ENCODE peak calls at places on chromosomes 13 and 19, in nine cellular contexts. One of them, this sample, is unnamed.

GRCh38 chr13:59664586-59664985 is 499.1 kb downstream of the DIAPH3 start:
- DNase-seq in H1: no peak
- DNase-seq in vagina: no peak
- DNase-seq in lower leg skin: no peak
- DNase-seq in IMR-90: no peak
- DNase-seq in transverse colon: no peak
- DNase-seq in GM12891: no peak
- DNase-seq in GM12892: no peak
- DNase-seq in suprapubic skin: no peak
- DNase-seq in this sample: no peak

GRCh38 chr13:54536112-54536511 is 1507.5 kb downstream of the OLFM4 start:
- DNase-seq in IMR-90: no peak
- DNase-seq in H1: no peak
- DNase-seq in vagina: no peak
- DNase-seq in GM12891: no peak
- DNase-seq in lower leg skin: no peak
- DNase-seq in GM12892: no peak
- DNase-seq in transverse colon: no peak
- DNase-seq in suprapubic skin: no peak
- DNase-seq in this sample: no peak

GRCh38 chr13:20405691-20406090 is 120.0 kb downstream of the CRYL1 start:
- DNase-seq in vagina: peak
- DNase-seq in H1: no peak
- DNase-seq in suprapubic skin: no peak
- DNase-seq in transverse colon: no peak
- DNase-seq in GM12891: no peak
- DNase-seq in IMR-90: no peak
- DNase-seq in GM12892: no peak
- DNase-seq in lower leg skin: no peak
- DNase-seq in this sample: no peak

GRCh38 chr13:97211986-97212385 is 10.1 kb upstream of the MBNL2 start:
- DNase-seq in lower leg skin: no peak
- DNase-seq in suprapubic skin: no peak
- DNase-seq in H1: no peak
- DNase-seq in IMR-90: no peak
- DNase-seq in vagina: no peak
- DNase-seq in GM12892: no peak
- DNase-seq in GM12891: no peak
- DNase-seq in transverse colon: no peak
- DNase-seq in this sample: no peak

GRCh38 chr19:31418692-31419430 is 69.6 kb upstream of the TSHZ3 start:
- DNase-seq in IMR-90: no peak
- DNase-seq in transverse colon: no peak
- DNase-seq in suprapubic skin: no peak
- DNase-seq in GM12891: no peak
- DNase-seq in H1: peak
- DNase-seq in vagina: no peak
- DNase-seq in GM12892: no peak
- DNase-seq in lower leg skin: no peak
- DNase-seq in this sample: no peak

GRCh38 chr19:41869374-41869955 is 7.6 kb upstream of the CD79A start:
- DNase-seq in suprapubic skin: no peak
- DNase-seq in lower leg skin: no peak
- DNase-seq in H1: no peak
- DNase-seq in vagina: no peak
- DNase-seq in GM12891: no peak
- DNase-seq in GM12892: no peak
- DNase-seq in IMR-90: no peak
- DNase-seq in transverse colon: no peak
- DNase-seq in this sample: no peak

GRCh38 chr13:46295531-46296464 is 84.1 kb downstream of the LRRC63 start:
- DNase-seq in vagina: no peak
- DNase-seq in lower leg skin: peak
- DNase-seq in transverse colon: peak
- DNase-seq in IMR-90: peak
- DNase-seq in suprapubic skin: peak
- DNase-seq in GM12891: no peak
- DNase-seq in H1: no peak
- DNase-seq in GM12892: no peak
- DNase-seq in this sample: no peak

GRCh38 chr19:19443283-19443682 is 37.8 kb downstream of the GATAD2A start:
- DNase-seq in suprapubic skin: no peak
- DNase-seq in transverse colon: no peak
- DNase-seq in IMR-90: no peak
- DNase-seq in GM12891: no peak
- DNase-seq in GM12892: no peak
- DNase-seq in vagina: no peak
- DNase-seq in lower leg skin: no peak
- DNase-seq in H1: no peak
- DNase-seq in this sample: no peak

GRCh38 chr13:102648046-102648445 is 46.8 kb downstream of the METTL21C start:
- DNase-seq in suprapubic skin: no peak
- DNase-seq in IMR-90: no peak
- DNase-seq in vagina: no peak
- DNase-seq in H1: no peak
- DNase-seq in GM12891: no peak
- DNase-seq in lower leg skin: no peak
- DNase-seq in GM12892: no peak
- DNase-seq in transverse colon: no peak
- DNase-seq in this sample: no peak

GRCh38 chr13:113851480-113851803 is 12.4 kb downstream of the GAS6 start:
- DNase-seq in GM12892: no peak
- DNase-seq in IMR-90: no peak
- DNase-seq in transverse colon: no peak
- DNase-seq in H1: no peak
- DNase-seq in GM12891: no peak
- DNase-seq in suprapubic skin: no peak
- DNase-seq in lower leg skin: no peak
- DNase-seq in vagina: no peak
- DNase-seq in this sample: no peak

GRCh38 chr13:49112782-49113525 is 107.2 kb upstream of the MLNR start:
- DNase-seq in transverse colon: no peak
- DNase-seq in GM12892: no peak
- DNase-seq in IMR-90: peak
- DNase-seq in lower leg skin: no peak
- DNase-seq in vagina: no peak
- DNase-seq in H1: peak
- DNase-seq in suprapubic skin: no peak
- DNase-seq in GM12891: no peak
- DNase-seq in this sample: no peak

GRCh38 chr13:91684746-91685145 is 286.3 kb downstream of the GPC5 start:
- DNase-seq in suprapubic skin: no peak
- DNase-seq in IMR-90: no peak
- DNase-seq in GM12892: no peak
- DNase-seq in lower leg skin: no peak
- DNase-seq in H1: no peak
- DNase-seq in vagina: no peak
- DNase-seq in GM12891: no peak
- DNase-seq in transverse colon: no peak
- DNase-seq in this sample: no peak

GRCh38 chr19:42436006-42436405 is 6.7 kb downstream of the CXCL17 start:
- DNase-seq in suprapubic skin: no peak
- DNase-seq in vagina: no peak
- DNase-seq in GM12891: no peak
- DNase-seq in IMR-90: no peak
- DNase-seq in transverse colon: no peak
- DNase-seq in lower leg skin: no peak
- DNase-seq in H1: no peak
- DNase-seq in GM12892: no peak
- DNase-seq in this sample: no peak

DNA sequence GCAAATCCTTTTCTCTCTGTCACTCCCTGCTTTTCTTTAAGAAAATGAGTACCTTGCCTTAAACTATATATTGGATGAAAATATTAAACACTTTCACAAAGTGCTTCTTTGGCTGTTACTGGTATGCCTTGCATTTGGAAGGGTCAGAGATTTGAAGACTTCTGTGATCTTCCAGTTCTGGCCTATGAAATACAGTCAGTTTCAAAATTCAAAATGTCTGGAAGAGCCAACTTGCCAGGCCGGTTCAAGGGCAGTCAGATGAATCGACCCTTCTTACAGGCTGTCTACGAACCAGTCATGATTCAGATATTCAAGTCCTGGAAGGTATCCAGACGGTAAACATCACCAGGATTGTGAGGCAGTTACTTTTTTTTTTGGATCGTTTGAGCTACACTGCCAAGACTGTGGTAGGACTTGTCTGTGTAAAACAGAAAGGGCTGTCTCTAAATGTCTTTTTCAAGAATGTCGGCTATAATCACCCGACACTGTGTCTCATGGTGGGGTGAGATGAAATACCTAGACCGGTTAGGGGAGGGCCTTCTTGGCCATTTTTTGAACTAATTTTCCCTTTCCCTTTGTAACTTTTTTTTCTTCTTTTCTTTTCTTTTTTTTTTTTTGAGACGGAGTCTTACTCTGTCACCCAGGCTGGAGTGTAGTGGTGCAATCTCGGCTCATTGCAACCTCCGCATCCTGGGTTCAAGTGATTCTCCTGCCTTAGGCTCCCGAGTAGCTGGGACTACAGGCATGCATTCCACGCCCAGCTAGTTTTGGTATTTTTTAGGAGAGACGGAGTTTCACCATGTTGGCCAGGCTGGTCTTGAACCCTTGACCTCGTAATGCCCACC is 11.2 kb downstream of the ACTN4 start:
- DNase-seq in lower leg skin: peak
- DNase-seq in H1: no peak
- DNase-seq in transverse colon: peak
- DNase-seq in GM12892: no peak
- DNase-seq in GM12891: no peak
- DNase-seq in vagina: no peak
- DNase-seq in IMR-90: peak
- DNase-seq in suprapubic skin: no peak
- DNase-seq in this sample: no peak
- TF ChIP-seq POLR2A in lower leg skin: no peak
- TF ChIP-seq POLR2A in H1: peak
- TF ChIP-seq POLR2A in transverse colon: peak
- TF ChIP-seq POLR2A in GM12892: no peak
- TF ChIP-seq POLR2A in GM12891: no peak
- TF ChIP-seq POLR2A in vagina: no peak
- TF ChIP-seq POLR2A in IMR-90: peak
- TF ChIP-seq POLR2A in suprapubic skin: no peak
- TF ChIP-seq POLR2A in this sample: no peak

DNA sequence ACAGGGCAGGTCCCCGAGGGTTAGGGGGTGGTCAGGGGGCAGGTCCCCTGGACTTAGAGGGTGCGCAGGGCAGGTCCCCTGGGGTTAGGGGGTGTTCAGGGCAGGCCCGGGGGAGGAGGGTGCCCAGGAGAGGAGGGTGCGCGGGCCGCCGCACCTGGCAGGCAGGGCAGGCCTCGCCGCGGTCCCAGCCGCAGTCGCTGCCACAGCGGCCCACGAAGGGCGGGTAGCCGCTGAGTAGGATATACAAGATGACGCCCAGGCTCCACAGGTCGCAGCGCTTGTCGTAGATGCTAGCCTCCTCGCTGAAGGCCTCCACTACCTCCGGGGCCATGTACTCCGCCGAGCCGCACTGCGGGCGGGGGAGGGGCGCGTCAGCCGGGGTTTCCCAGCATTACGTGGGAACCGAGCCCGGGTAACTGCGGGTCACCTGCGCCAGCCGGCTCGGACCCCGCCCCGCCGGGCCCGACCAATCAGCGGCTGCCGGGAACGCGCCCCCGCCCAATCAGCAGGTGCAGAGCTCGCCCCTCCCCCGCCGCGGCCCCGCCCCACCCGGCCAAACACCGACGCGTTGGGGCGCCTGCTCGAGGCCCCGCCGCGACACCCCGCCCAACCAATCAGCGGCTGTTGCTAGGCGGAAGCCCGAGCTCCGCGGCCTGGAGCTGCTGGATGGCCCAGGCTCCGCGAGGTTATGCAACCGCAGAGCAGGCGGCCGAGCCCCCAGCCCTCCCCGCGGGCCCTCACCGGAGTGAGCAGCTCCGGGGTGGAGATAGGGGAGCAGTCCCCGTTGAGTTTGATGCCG is 9.2 kb downstream of the MKNK2 start:
- DNase-seq in H1: peak
- DNase-seq in vagina: peak
- DNase-seq in suprapubic skin: peak
- DNase-seq in GM12892: peak
- DNase-seq in lower leg skin: peak
- DNase-seq in GM12891: peak
- DNase-seq in transverse colon: peak
- DNase-seq in IMR-90: peak
- DNase-seq in this sample: no peak
- TF ChIP-seq POLR2A in H1: peak
- TF ChIP-seq POLR2A in vagina: no peak
- TF ChIP-seq POLR2A in suprapubic skin: no peak
- TF ChIP-seq POLR2A in GM12892: peak
- TF ChIP-seq POLR2A in lower leg skin: no peak
- TF ChIP-seq POLR2A in GM12891: peak
- TF ChIP-seq POLR2A in transverse colon: peak
- TF ChIP-seq POLR2A in IMR-90: no peak
- TF ChIP-seq POLR2A in this sample: no peak

GRCh38 chr13:94987081-94987480 is 274.7 kb upstream of the SOX21 start:
- DNase-seq in transverse colon: no peak
- DNase-seq in GM12892: no peak
- DNase-seq in vagina: no peak
- DNase-seq in lower leg skin: no peak
- DNase-seq in suprapubic skin: no peak
- DNase-seq in H1: no peak
- DNase-seq in IMR-90: no peak
- DNase-seq in GM12891: no peak
- DNase-seq in this sample: no peak

GRCh38 chr13:94992277-94992989 is 280.1 kb upstream of the SOX21 start:
- DNase-seq in suprapubic skin: no peak
- DNase-seq in GM12891: no peak
- DNase-seq in GM12892: no peak
- DNase-seq in vagina: no peak
- DNase-seq in lower leg skin: no peak
- DNase-seq in H1: no peak
- DNase-seq in IMR-90: no peak
- DNase-seq in transverse colon: no peak
- DNase-seq in this sample: no peak

GRCh38 chr13:94984974-94985373 is 272.6 kb upstream of the SOX21 start:
- DNase-seq in transverse colon: no peak
- DNase-seq in IMR-90: no peak
- DNase-seq in H1: no peak
- DNase-seq in vagina: no peak
- DNase-seq in lower leg skin: no peak
- DNase-seq in GM12892: no peak
- DNase-seq in suprapubic skin: no peak
- DNase-seq in GM12891: no peak
- DNase-seq in this sample: no peak

GRCh38 chr13:94988654-94989053 is 276.3 kb upstream of the SOX21 start:
- DNase-seq in H1: no peak
- DNase-seq in vagina: no peak
- DNase-seq in GM12892: no peak
- DNase-seq in transverse colon: no peak
- DNase-seq in suprapubic skin: no peak
- DNase-seq in GM12891: no peak
- DNase-seq in lower leg skin: no peak
- DNase-seq in IMR-90: no peak
- DNase-seq in this sample: no peak

GRCh38 chr13:94987869-94988268 is 275.5 kb upstream of the SOX21 start:
- DNase-seq in H1: no peak
- DNase-seq in IMR-90: no peak
- DNase-seq in lower leg skin: no peak
- DNase-seq in suprapubic skin: no peak
- DNase-seq in transverse colon: no peak
- DNase-seq in GM12891: no peak
- DNase-seq in vagina: no peak
- DNase-seq in GM12892: no peak
- DNase-seq in this sample: no peak
- TF ChIP-seq POLR2A in H1: no peak
- TF ChIP-seq POLR2A in IMR-90: no peak
- TF ChIP-seq POLR2A in lower leg skin: no peak
- TF ChIP-seq POLR2A in suprapubic skin: no peak
- TF ChIP-seq POLR2A in transverse colon: no peak
- TF ChIP-seq POLR2A in GM12891: no peak
- TF ChIP-seq POLR2A in vagina: no peak
- TF ChIP-seq POLR2A in GM12892: no peak
- TF ChIP-seq POLR2A in this sample: no peak

GRCh38 chr19:58400916-58401824 is 5.7 kb downstream of the RNF225 start:
- DNase-seq in H1: peak
- DNase-seq in suprapubic skin: peak
- DNase-seq in IMR-90: peak
- DNase-seq in GM12892: peak
- DNase-seq in vagina: peak
- DNase-seq in transverse colon: peak
- DNase-seq in lower leg skin: peak
- DNase-seq in GM12891: peak
- DNase-seq in this sample: peak
- TF ChIP-seq POLR2A in H1: peak
- TF ChIP-seq POLR2A in suprapubic skin: peak
- TF ChIP-seq POLR2A in IMR-90: peak
- TF ChIP-seq POLR2A in GM12892: peak
- TF ChIP-seq POLR2A in vagina: no peak
- TF ChIP-seq POLR2A in transverse colon: peak
- TF ChIP-seq POLR2A in lower leg skin: no peak
- TF ChIP-seq POLR2A in GM12891: peak
- TF ChIP-seq POLR2A in this sample: peak

This sample was measured in H54.